ENCODE peak calls at places on chromosomes 3 and 15, in four cellular contexts. One of them, this sample, is unnamed.

GRCh38 chr15:35722506-35722905 is 176.5 kb upstream of the DPH6 start:
- DNase-seq in activated T-helper 1 cell treated with Interleukin-2 at 50 U/mL for 16 hours: no peak
- DNase-seq in PC-3: no peak
- DNase-seq in Ammon's horn: no peak
- DNase-seq in this sample: no peak

GRCh38 chr3:159821737-159822136 is 166.9 kb upstream of the IL12A start:
- DNase-seq in activated T-helper 1 cell treated with Interleukin-2 at 50 U/mL for 16 hours: no peak
- DNase-seq in PC-3: no peak
- DNase-seq in Ammon's horn: no peak
- DNase-seq in this sample: no peak

GRCh38 chr15:58696740-58697139 is 52.8 kb downstream of the ADAM10 start:
- DNase-seq in PC-3: no peak
- DNase-seq in Ammon's horn: no peak
- DNase-seq in activated T-helper 1 cell treated with Interleukin-2 at 50 U/mL for 16 hours: no peak
- DNase-seq in this sample: no peak

GRCh38 chr3:114110439-114110838 is 53.9 kb downstream of the QTRT2 start:
- DNase-seq in activated T-helper 1 cell treated with Interleukin-2 at 50 U/mL for 16 hours: no peak
- DNase-seq in PC-3: no peak
- DNase-seq in Ammon's horn: no peak
- DNase-seq in this sample: no peak

GRCh38 chr3:101171797-101172196 is 148.6 kb downstream of the IMPG2 start:
- DNase-seq in PC-3: no peak
- DNase-seq in activated T-helper 1 cell treated with Interleukin-2 at 50 U/mL for 16 hours: no peak
- DNase-seq in Ammon's horn: no peak
- DNase-seq in this sample: no peak

GRCh38 chr3:107409365-107409764 is 32.1 kb downstream of the CCDC54 start:
- DNase-seq in PC-3: no peak
- DNase-seq in activated T-helper 1 cell treated with Interleukin-2 at 50 U/mL for 16 hours: no peak
- DNase-seq in Ammon's horn: no peak
- DNase-seq in this sample: no peak

GRCh38 chr3:100506355-100506754 is 13.9 kb downstream of the TMEM45A start:
- DNase-seq in activated T-helper 1 cell treated with Interleukin-2 at 50 U/mL for 16 hours: no peak
- DNase-seq in PC-3: no peak
- DNase-seq in Ammon's horn: no peak
- DNase-seq in this sample: no peak

GRCh38 chr3:133742351-133743091 is 3.7 kb upstream of the TF start:
- DNase-seq in PC-3: peak
- DNase-seq in Ammon's horn: peak
- DNase-seq in activated T-helper 1 cell treated with Interleukin-2 at 50 U/mL for 16 hours: no peak
- DNase-seq in this sample: no peak

GRCh38 chr3:151008699-151009098 is 36.2 kb upstream of the CLRN1 start:
- DNase-seq in Ammon's horn: peak
- DNase-seq in activated T-helper 1 cell treated with Interleukin-2 at 50 U/mL for 16 hours: no peak
- DNase-seq in PC-3: peak
- DNase-seq in this sample: no peak